ENCODE peak calls at places on chromosomes 5 and 9, in eight cellular contexts. S, P, J, E, C, L, F and D are unnamed samples.

GRCh38 chr5:178116406-178116885 is 3.1 kb downstream of the N4BP3 start:
- DNase-seq in F (no peak), J (peak), L (peak), C (no peak), P (peak), E (no peak), S (no peak), D (no peak)

GRCh38 chr5:39464096-39464495 is 39.3 kb upstream of the DAB2 start:
- DNase-seq in L (no peak), E (no peak), C (no peak), P (no peak), F (no peak), S (no peak), J (no peak), D (no peak)

GRCh38 chr5:175752826-175753535 is 95.1 kb downstream of the HRH2 start:
- DNase-seq in L (no peak), E (no peak), S (no peak), J (no peak), F (peak), C (no peak), P (no peak), D (no peak)

GRCh38 chr5:73912755-73913365 is 286.9 kb downstream of the ARHGEF28 start:
- DNase-seq in F (no peak), E (no peak), L (no peak), J (no peak), P (no peak), S (no peak), C (no peak), D (no peak)

GRCh38 chr9:134940236-134941208 is 22.8 kb upstream of the FCN1 start:
- DNase-seq in C (no peak), E (no peak), J (no peak), L (no peak), S (no peak), P (no peak), F (no peak), D (no peak)

GRCh38 chr5:10599828-10600227 is 36.0 kb downstream of the ANKRD33B start:
- DNase-seq in E (no peak), F (no peak), J (no peak), C (no peak), S (no peak), P (no peak), L (no peak), D (no peak)

GRCh38 chr5:168987540-168988300 is 313.2 kb downstream of the SLIT3 start:
- DNase-seq in E (peak), S (peak), F (no peak), L (peak), J (peak), P (peak), C (peak), D (peak)

GRCh38 chr5:123351315-123351714 is 71.9 kb downstream of the CEP120 start:
- DNase-seq in L (no peak), J (no peak), P (no peak), C (no peak), F (no peak), E (no peak), S (no peak), D (no peak)

GRCh38 chr9:111094433-111095421 is 56.5 kb upstream of the LPAR1 start:
- DNase-seq in F (no peak), E (no peak), L (peak), S (no peak), P (peak), J (no peak), C (no peak), D (peak)

GRCh38 chr5:136814621-136815378 is 449.5 kb upstream of the TRPC7 start:
- DNase-seq in F (no peak), J (no peak), C (no peak), S (no peak), E (no peak), L (no peak), P (no peak), D (no peak)

GRCh38 chr5:68217476-68217984 is 2.0 kb downstream of the PIK3R1 start:
- DNase-seq in L (no peak), C (no peak), J (no peak), P (no peak), F (no peak), S (no peak), E (no peak), D (no peak)

GRCh38 chr5:124528838-124529237 is 217.6 kb downstream of the ZNF608 start:
- DNase-seq in S (no peak), F (no peak), E (no peak), C (no peak), J (no peak), L (no peak), P (no peak), D (no peak)

GRCh38 chr5:170100051-170100943 is 5.4 kb upstream of the FOXI1 start:
- DNase-seq in C (peak), J (peak), S (peak), E (peak), P (peak), F (no peak), L (peak), D (peak)

GRCh38 chr9:69857131-69857530 is 36.5 kb downstream of the CFAP95 start:
- DNase-seq in C (no peak), L (no peak), S (no peak), P (no peak), F (no peak), J (peak), E (no peak), D (no peak)

GRCh38 chr9:806285-807156 is 35.0 kb upstream of the DMRT1 start:
- DNase-seq in F (no peak), L (no peak), C (peak), S (no peak), E (no peak), P (no peak), J (peak), D (no peak)

GRCh38 chr5:86909461-86909881 is 291.7 kb downstream of the COX7C start:
- DNase-seq in F (no peak), P (no peak), L (no peak), J (no peak), C (no peak), S (no peak), E (no peak), D (no peak)

GRCh38 chr9:115691686-115692085 is 461.9 kb upstream of the PAPPA start:
- DNase-seq in L (no peak), F (no peak), J (no peak), E (no peak), P (no peak), C (no peak), S (no peak), D (no peak)

GRCh38 chr9:115689331-115689730 is 464.3 kb upstream of the PAPPA start:
- DNase-seq in F (no peak), P (no peak), L (no peak), S (no peak), J (no peak), E (no peak), C (no peak), D (no peak)

GRCh38 chr9:115694991-115695390 is 458.6 kb upstream of the PAPPA start:
- DNase-seq in F (no peak), S (no peak), L (no peak), C (no peak), J (no peak), E (no peak), P (no peak), D (no peak)

GRCh38 chr9:115691097-115691496 is 462.5 kb upstream of the PAPPA start:
- DNase-seq in J (no peak), E (no peak), S (no peak), C (no peak), P (no peak), F (no peak), L (no peak), D (no peak)

DNA sequence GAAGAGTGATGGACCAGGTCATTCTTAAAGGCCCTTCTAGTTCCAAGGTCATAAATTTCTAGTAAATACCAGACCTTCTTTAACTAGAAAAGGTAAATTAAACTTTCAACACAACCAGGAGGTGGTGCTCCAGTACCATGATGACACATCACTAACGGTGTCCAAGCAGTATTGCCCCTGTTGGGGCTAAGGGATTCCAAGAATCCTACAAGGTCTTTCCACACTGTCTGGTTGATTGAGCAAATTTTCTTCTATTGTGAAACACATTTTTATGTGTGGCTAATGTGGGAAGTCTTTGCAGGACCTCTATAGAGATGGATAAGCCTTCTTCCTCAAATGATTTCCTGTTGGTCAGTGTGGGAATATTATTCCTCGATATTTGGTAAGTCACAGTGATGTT is 459.6 kb upstream of the PAPPA start:
- DNase-seq in J (no peak), F (no peak), S (no peak), P (no peak), E (no peak), L (peak), C (peak), D (no peak)
- TF ChIP-seq POLR2AphosphoS5 in J (no peak), F (no peak), S (no peak), P (no peak), E (no peak), L (no peak), C (no peak), D (peak)

DNA sequence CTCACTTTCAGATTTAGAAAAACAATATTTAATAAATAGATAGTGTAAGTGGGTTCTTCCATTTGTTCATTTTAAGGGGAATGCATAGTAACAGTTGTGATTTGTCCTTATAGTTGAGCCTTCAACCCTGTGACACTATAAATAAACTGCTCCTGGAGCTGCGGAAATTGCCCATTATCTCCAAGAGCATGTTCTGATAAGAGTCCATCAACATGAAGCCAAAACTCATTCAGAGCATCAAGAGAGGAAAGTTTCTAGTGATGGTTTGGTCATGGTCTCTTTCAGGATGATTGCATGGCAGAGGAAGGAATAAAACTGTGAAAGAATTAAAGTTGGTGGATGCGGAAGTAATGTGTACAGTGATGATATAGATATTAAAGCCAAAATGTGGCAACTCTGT is 772.1 kb upstream of the DMAC1 start:
- DNase-seq in F (no peak), L (no peak), E (no peak), C (no peak), J (no peak), S (no peak), P (no peak), D (no peak)
- TF ChIP-seq POLR2AphosphoS5 in F (no peak), L (no peak), E (no peak), C (no peak), J (no peak), S (no peak), P (no peak), D (no peak)

GRCh38 chr9:27817747-27818146 is 244.5 kb upstream of the C9orf72 start:
- DNase-seq in P (no peak), J (no peak), E (no peak), F (no peak), C (no peak), L (no peak), S (no peak), D (no peak)
- TF ChIP-seq POLR2AphosphoS5 in P (no peak), J (no peak), E (no peak), F (no peak), C (no peak), L (no peak), S (no peak), D (no peak)

GRCh38 chr5:61449756-61450155 is 117.7 kb downstream of the ZSWIM6 start:
- DNase-seq in P (no peak), J (no peak), F (no peak), C (no peak), E (no peak), S (peak), L (no peak), D (no peak)

GRCh38 chr5:61450880-61451279 is 118.8 kb downstream of the ZSWIM6 start:
- DNase-seq in J (peak), P (no peak), F (no peak), S (peak), E (no peak), L (no peak), C (no peak), D (no peak)

GRCh38 chr5:61450170-61450815 is 118.2 kb downstream of the ZSWIM6 start:
- DNase-seq in F (no peak), L (no peak), J (peak), S (peak), E (no peak), P (no peak), C (no peak), D (no peak)

GRCh38 chr5:61460471-61460870 is 128.4 kb downstream of the ZSWIM6 start:
- DNase-seq in F (no peak), S (no peak), L (no peak), J (no peak), P (no peak), E (no peak), C (no peak), D (no peak)

DNA sequence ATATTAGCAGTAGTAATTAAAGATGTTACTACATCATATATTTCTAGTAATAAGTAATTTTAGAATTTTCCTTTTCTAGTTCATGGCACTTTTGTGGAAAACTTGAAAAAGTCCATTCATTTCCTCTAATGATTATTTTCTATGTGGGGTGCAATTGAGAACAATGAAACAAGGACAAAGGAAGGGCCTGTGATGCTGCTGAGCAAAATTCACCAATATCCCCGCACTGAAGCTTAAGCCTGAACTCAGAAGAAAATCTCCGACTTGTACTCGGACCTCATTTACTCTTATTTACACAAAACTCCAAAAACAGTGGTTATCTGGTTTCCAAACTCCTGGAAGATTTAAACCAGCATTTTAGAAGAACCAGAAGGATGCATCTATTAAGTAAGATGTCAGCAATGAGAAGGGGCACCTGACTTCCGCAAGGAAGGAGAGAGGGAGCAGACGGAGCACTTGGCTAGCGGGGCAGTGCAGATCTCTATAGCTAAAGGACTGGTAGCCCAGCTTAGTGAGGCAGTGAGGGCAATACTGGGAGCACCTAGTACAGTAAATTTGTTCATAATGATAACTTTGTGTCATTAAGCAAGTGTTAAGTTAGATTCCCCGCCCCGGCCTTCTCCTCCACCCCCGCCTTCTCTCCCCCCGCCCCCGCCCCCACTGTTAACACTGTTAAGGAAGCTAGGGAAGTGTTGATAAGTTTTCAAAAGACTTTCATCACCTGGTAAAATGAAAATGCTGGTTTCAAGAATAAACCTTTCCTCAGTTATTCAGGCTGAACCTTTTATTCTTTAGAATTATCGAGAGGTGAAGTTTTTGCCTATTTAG is 123.3 kb downstream of the ZSWIM6 start:
- DNase-seq in J (no peak), S (no peak), C (peak), P (no peak), L (no peak), F (no peak), E (no peak), D (no peak)
- TF ChIP-seq POLR2AphosphoS5 in J (no peak), S (no peak), C (no peak), P (no peak), L (no peak), F (no peak), E (no peak), D (no peak)

DNA sequence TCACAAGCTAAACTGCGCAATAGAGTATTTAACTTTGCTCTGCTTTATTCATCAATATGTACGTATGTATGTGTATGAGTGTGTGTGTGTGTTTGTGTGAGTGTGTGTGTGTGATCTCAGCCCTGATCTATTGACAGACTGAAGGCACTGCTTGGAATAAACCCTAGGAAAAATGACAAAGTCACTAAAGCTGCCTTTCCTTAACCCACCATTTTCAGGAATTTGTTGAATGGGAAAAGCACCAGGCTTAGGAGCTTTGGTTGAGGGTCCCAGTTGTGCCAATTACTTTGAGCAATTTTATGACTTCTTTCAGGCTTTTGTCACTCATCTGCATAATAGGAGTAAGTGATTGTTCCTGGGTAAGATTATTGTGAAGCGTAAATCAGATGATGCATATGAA is 108.6 kb upstream of the TLR4 start:
- DNase-seq in E (no peak), F (no peak), J (no peak), P (no peak), C (no peak), S (no peak), L (no peak), D (no peak)
- TF ChIP-seq POLR2AphosphoS5 in E (no peak), F (no peak), J (no peak), P (no peak), C (no peak), S (no peak), L (no peak), D (no peak)

GRCh38 chr5:115419794-115420585 is 123.5 kb upstream of the CCDC112 start:
- DNase-seq in S (peak), F (no peak), J (peak), L (no peak), C (peak), P (peak), E (no peak), D (no peak)

GRCh38 chr5:115415143-115415491 is 118.7 kb upstream of the CCDC112 start:
- DNase-seq in P (no peak), S (peak), C (no peak), F (no peak), L (peak), J (peak), E (no peak), D (no peak)

GRCh38 chr5:115414406-115415142 is 118.1 kb upstream of the CCDC112 start:
- DNase-seq in S (no peak), P (peak), E (no peak), F (no peak), L (peak), C (no peak), J (no peak), D (peak)

GRCh38 chr5:115417076-115417475 is 120.6 kb upstream of the CCDC112 start:
- DNase-seq in C (no peak), S (no peak), F (no peak), L (no peak), P (no peak), J (no peak), E (no peak), D (no peak)

GRCh38 chr5:115418788-115419187 is 122.3 kb upstream of the CCDC112 start:
- DNase-seq in P (no peak), J (peak), E (no peak), L (peak), F (no peak), C (no peak), S (no peak), D (no peak)
- TF ChIP-seq POLR2AphosphoS5 in P (no peak), J (no peak), E (no peak), L (peak), F (no peak), C (no peak), S (no peak), D (no peak)

DNA sequence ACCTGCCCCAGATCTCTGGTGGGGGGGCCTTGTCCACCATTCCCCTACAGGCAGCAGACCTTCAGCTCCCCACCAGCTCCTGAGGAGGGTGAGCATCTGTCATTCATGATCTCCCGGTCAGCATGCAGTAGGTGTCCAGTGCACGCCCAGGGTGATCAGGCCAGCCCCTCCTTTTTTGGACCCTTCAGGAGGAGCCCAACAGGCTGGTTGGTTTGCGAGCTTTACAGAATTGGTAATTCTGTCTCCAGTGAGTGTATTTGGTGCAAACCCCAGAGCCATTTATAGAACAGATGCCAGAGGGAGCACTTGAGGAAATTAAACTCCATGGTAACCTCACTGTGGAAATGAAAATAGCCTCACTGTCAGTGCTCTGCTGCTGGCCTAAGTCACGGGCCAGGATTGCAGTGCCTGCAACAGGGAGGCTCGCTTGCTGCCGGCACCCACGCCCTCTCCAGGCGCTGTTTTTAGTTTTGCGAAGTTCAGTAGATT is 23.4 kb downstream of the WNK2 start:
- DNase-seq in E (no peak), L (no peak), F (no peak), P (no peak), J (no peak), S (no peak), C (no peak), D (peak)
- TF ChIP-seq POLR2AphosphoS5 in E (no peak), L (peak), F (peak), P (no peak), J (no peak), S (no peak), C (no peak), D (peak)

GRCh38 chr9:116647515-116647809 is 39.6 kb upstream of the TRIM32 start:
- DNase-seq in J (no peak), F (no peak), P (no peak), E (peak), C (no peak), L (no peak), S (no peak), D (no peak)
- TF ChIP-seq POLR2AphosphoS5 in J (no peak), F (no peak), P (no peak), E (no peak), C (no peak), L (no peak), S (no peak), D (no peak)